ENCODE peak calls at places on chromosomes 5 and 9, in ten cellular contexts. V is right lobe of liver; F is lower lobe of right lung; J is tibial artery; I is vagina; Y is mesendoderm; O is CD4-positive, alpha-beta memory T cell; W is bronchial epithelial cell; X is left ventricle myocardium inferior; P is Panc1. L is an unnamed sample. For H3K36me3, the result is how much of the 10 kb centered on the place peaks cover.

GRCh38 chr9:7963026-7963425 is 163.4 kb upstream of the DMAC1 start:
- DNase-seq in V (no peak), F (no peak), J (no peak), I (no peak), Y (no peak), O (no peak), W (peak), X (no peak), P (no peak), L (no peak)

GRCh38 chr5:125484272-125485002 is 738.0 kb upstream of the ZNF608 start:
- DNase-seq in V (no peak), F (peak), J (peak), I (no peak), Y (no peak), O (no peak), W (peak), X (peak), P (peak), L (peak)

GRCh38 chr5:96509721-96510383 is 76.8 kb upstream of the PCSK1 start:
- DNase-seq in V (no peak), F (no peak), J (no peak), I (no peak), Y (no peak), O (no peak), W (peak), X (no peak), P (peak), L (no peak)

GRCh38 chr5:143401253-143401845 is 2.1 kb downstream of the NR3C1 start:
- DNase-seq in V (no peak), F (no peak), J (no peak), I (no peak), Y (no peak), O (no peak), W (peak), X (no peak), P (no peak), L (no peak)

GRCh38 chr5:6585168-6585567 is 47.7 kb downstream of the NSUN2 start:
- DNase-seq in V (peak), F (no peak), J (no peak), I (no peak), Y (no peak), O (no peak), W (no peak), X (no peak), P (no peak), L (no peak)

GRCh38 chr9:132579427-132579798 is 3.0 kb upstream of the BARHL1 start:
- DNase-seq in V (no peak), F (no peak), J (no peak), I (no peak), Y (no peak), O (no peak), W (no peak), X (no peak), P (no peak), L (no peak)

GRCh38 chr5:123371575-123372179 is 51.5 kb downstream of the CEP120 start:
- DNase-seq in V (no peak), F (peak), J (peak), I (no peak), Y (peak), O (peak), W (peak), X (peak), P (no peak), L (no peak)

GRCh38 chr5:82765765-82766164 is 311.4 kb downstream of the TMEM167A start:
- DNase-seq in V (no peak), F (no peak), J (no peak), I (no peak), Y (no peak), O (no peak), W (peak), X (no peak), P (no peak), L (no peak)

GRCh38 chr9:88746029-88746743 is 211.2 kb downstream of the NXNL2 start:
- DNase-seq in V (no peak), F (no peak), J (no peak), I (no peak), Y (no peak), O (no peak), W (peak), X (peak), P (no peak), L (no peak)

GRCh38 chr5:63008195-63008594 is 429.6 kb downstream of the LRRC70 start:
- DNase-seq in V (no peak), F (no peak), J (peak), I (no peak), Y (no peak), O (no peak), W (no peak), X (no peak), P (no peak), L (no peak)

GRCh38 chr9:91924090-91924489 is 25.9 kb downstream of the ROR2 start:
- DNase-seq in V (no peak), F (no peak), J (no peak), I (peak), Y (no peak), O (no peak), W (no peak), X (no peak), P (no peak), L (no peak)

GRCh38 chr5:178246736-178247135 is 14.1 kb upstream of the PHYKPL start:
- DNase-seq in V (no peak), F (no peak), J (no peak), I (no peak), Y (no peak), O (no peak), W (no peak), X (no peak), P (no peak), L (no peak)

GRCh38 chr9:22079873-22080341 is 70.8 kb upstream of the CDKN2B start:
- DNase-seq in V (peak), F (no peak), J (peak), I (no peak), Y (no peak), O (peak), W (peak), X (no peak), P (no peak), L (no peak)

GRCh38 chr9:19998823-19999455 is 210.1 kb upstream of the SLC24A2 start:
- DNase-seq in V (no peak), F (no peak), J (no peak), I (no peak), Y (no peak), O (no peak), W (peak), X (no peak), P (no peak), L (no peak)

GRCh38 chr5:8033261-8033660 is 164.3 kb downstream of the MTRR start:
- DNase-seq in V (no peak), F (no peak), J (no peak), I (no peak), Y (no peak), O (no peak), W (no peak), X (no peak), P (no peak), L (no peak)

GRCh38 chr5:143041972-143042770 is 272.0 kb downstream of the ARHGAP26 start:
- DNase-seq in V (no peak), F (no peak), J (no peak), I (no peak), Y (no peak), O (no peak), W (peak), X (no peak), P (no peak), L (no peak)

GRCh38 chr5:78621269-78621871 is 27.2 kb downstream of the LHFPL2 start:
- DNase-seq in V (no peak), F (no peak), J (no peak), I (no peak), Y (no peak), O (no peak), W (no peak), X (no peak), P (no peak), L (no peak)

GRCh38 chr5:16082053-16082452 is 97.5 kb downstream of the MARCHF11 start:
- DNase-seq in V (no peak), F (no peak), J (no peak), I (no peak), Y (no peak), O (no peak), W (no peak), X (no peak), P (no peak), L (no peak)

GRCh38 chr9:135032868-135033460 is 54.5 kb upstream of the OLFM1 start:
- DNase-seq in V (peak), F (no peak), J (no peak), I (no peak), Y (no peak), O (no peak), W (no peak), X (no peak), P (no peak), L (no peak)

GRCh38 chr9:107274096-107274495 is 9.0 kb upstream of the RAD23B start:
- DNase-seq in V (no peak), F (no peak), J (no peak), I (no peak), Y (no peak), O (no peak), W (no peak), X (no peak), P (no peak), L (no peak)

GRCh38 chr5:67455987-67456386 is 259.4 kb upstream of the CD180 start:
- DNase-seq in V (no peak), F (no peak), J (no peak), I (no peak), Y (no peak), O (no peak), W (no peak), X (no peak), P (no peak), L (no peak)

GRCh38 chr9:75612205-75612604 is 278.3 kb upstream of the PCSK5 start:
- DNase-seq in V (no peak), F (no peak), J (no peak), I (no peak), Y (no peak), O (no peak), W (no peak), X (no peak), P (no peak), L (no peak)

GRCh38 chr5:124536333-124536732 is 210.1 kb downstream of the ZNF608 start:
- DNase-seq in V (no peak), F (no peak), J (no peak), I (no peak), Y (no peak), O (no peak), W (no peak), X (no peak), P (no peak), L (no peak)

GRCh38 chr5:109880907-109881685 is 191.4 kb downstream of the MAN2A1 start:
- DNase-seq in V (no peak), F (no peak), J (no peak), I (no peak), Y (no peak), O (no peak), W (no peak), X (no peak), P (no peak), L (no peak)

GRCh38 chr9:70438341-70438924 is 24.0 kb upstream of the KLF9 start:
- DNase-seq in V (peak), F (peak), J (peak), I (no peak), Y (peak), O (no peak), W (peak), X (peak), P (no peak), L (peak)

GRCh38 chr5:115831163-115831768 is 10.1 kb downstream of the ATG12 start:
- DNase-seq in V (no peak), F (no peak), J (no peak), I (no peak), Y (peak), O (peak), W (peak), X (no peak), P (no peak), L (no peak)

GRCh38 chr5:115835481-115835880 is 5.9 kb downstream of the ATG12 start:
- DNase-seq in V (no peak), F (no peak), J (no peak), I (no peak), Y (no peak), O (no peak), W (no peak), X (no peak), P (no peak), L (no peak)

GRCh38 chr5:115825948-115826347 is 9.5 kb upstream of the CDO1 start:
- DNase-seq in V (no peak), F (no peak), J (no peak), I (no peak), Y (no peak), O (no peak), W (no peak), X (no peak), P (no peak), L (no peak)

GRCh38 chr5:115829913-115830312 is 11.5 kb downstream of the ATG12 start:
- DNase-seq in V (no peak), F (no peak), J (no peak), I (no peak), Y (no peak), O (no peak), W (no peak), X (no peak), P (no peak), L (no peak)
- H3K36me3 ChIP-seq in V (under half), F (half or more), J (under half), I (under half), Y (under half), O (under half), W (under half), X (half or more), P (under half), L (under half)

GRCh38 chr9:123099548-123099947 is 66.1 kb downstream of the GPR21 start:
- DNase-seq in V (no peak), F (no peak), J (no peak), I (no peak), Y (no peak), O (no peak), W (no peak), X (no peak), P (no peak), L (no peak)
- H3K36me3 ChIP-seq in V (under half), F (half or more), J (half or more), I (half or more), Y (under half), O (under half), W (under half), X (half or more), P (under half), L (half or more)

DNA sequence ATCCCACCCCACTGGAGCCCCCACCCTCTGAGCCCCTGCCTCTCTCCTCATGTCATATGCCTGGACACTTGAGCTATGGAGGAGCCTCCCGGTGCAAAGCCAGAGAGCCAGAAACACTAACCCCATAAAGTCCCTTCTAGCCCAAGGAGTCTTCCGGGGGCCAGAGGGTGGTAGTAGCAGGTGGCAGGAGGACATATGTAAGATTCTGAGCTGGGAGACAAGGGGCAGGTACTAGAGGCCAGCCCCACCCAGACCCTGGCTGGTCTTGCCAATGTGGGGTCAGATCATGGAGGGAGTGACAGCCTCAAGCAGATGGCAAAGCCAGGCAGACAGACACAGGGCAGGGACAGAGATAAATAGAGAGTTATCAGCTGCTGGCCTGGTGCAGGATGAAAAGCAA is 63.4 kb downstream of the PSD2 start:
- DNase-seq in V (no peak), F (no peak), J (no peak), I (no peak), Y (no peak), O (no peak), W (no peak), X (no peak), P (no peak), L (no peak)
- H3K36me3 ChIP-seq in V (under half), F (under half), J (under half), I (under half), Y (under half), O (under half), W (under half), X (under half), P (under half), L (under half)

DNA sequence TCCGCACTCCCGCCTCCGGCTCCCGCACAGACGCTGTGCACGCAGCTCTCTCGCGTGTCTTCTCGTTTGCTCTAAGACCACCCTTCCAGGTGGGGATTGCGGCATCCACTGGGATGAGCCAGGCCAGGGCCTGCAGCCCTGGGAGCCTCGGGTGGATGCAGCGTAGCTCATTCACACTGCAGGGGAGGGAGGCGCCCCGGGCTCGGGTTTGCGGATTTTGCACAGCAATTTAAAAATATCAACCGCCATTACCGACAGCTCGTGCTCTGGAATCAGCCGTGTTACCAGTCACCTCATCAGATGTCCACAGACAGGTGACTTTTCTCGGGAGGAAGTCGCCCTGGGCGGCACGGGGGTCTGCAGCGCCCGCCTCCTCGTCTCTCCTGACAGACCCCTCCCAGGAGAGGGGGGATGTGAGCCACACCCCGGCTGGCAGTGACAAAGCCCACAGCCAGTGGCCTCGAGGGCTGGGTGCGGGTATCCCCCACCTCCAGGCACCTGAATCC is 20.8 kb upstream of the SLC6A3 start:
- DNase-seq in V (no peak), F (no peak), J (peak), I (no peak), Y (no peak), O (no peak), W (no peak), X (no peak), P (no peak), L (no peak)
- H3K36me3 ChIP-seq in V (under half), F (half or more), J (half or more), I (under half), Y (under half), O (under half), W (under half), X (half or more), P (under half), L (half or more)

GRCh38 chr9:120829650-120830049 is 13.1 kb downstream of the PSMD5 start:
- DNase-seq in V (no peak), F (no peak), J (no peak), I (no peak), Y (no peak), O (no peak), W (no peak), X (no peak), P (no peak), L (no peak)
- H3K36me3 ChIP-seq in V (under half), F (half or more), J (half or more), I (half or more), Y (under half), O (under half), W (under half), X (half or more), P (under half), L (half or more)

GRCh38 chr5:150401376-150402201 is 11.1 kb downstream of the CD74 start:
- DNase-seq in V (no peak), F (peak), J (no peak), I (no peak), Y (no peak), O (no peak), W (no peak), X (no peak), P (no peak), L (no peak)
- H3K36me3 ChIP-seq in V (under half), F (half or more), J (half or more), I (under half), Y (under half), O (half or more), W (under half), X (half or more), P (under half), L (under half)

GRCh38 chr5:10756539-10756938 is 4.5 kb downstream of the DAP start:
- DNase-seq in V (no peak), F (no peak), J (no peak), I (no peak), Y (peak), O (no peak), W (no peak), X (no peak), P (no peak), L (no peak)
- H3K36me3 ChIP-seq in V (under half), F (under half), J (under half), I (under half), Y (under half), O (under half), W (under half), X (under half), P (under half), L (under half)